ENCODE peak calls at places on chromosomes 11 and 22, in ten cellular contexts. D is cardiac muscle cell; G is A549; N is heart left ventricle; B is SJCRH30; X is kidney; F is CD8-positive, alpha-beta T cell; V is left lung; W is endodermal cell; Q is body of pancreas. M is an unnamed sample. For H3K4me1, the result is how much of the 10 kb centered on the place peaks cover.

GRCh38 chr11:119806064-119806915 is 77.3 kb upstream of the NECTIN1 start:
- DNase-seq in X (no peak), W (no peak), D (no peak), B (no peak), Q (no peak), F (no peak), V (no peak), G (no peak), N (peak), M (no peak)

GRCh38 chr22:30198152-30198845 is 48.3 kb downstream of the LIF start:
- DNase-seq in N (no peak), D (no peak), B (no peak), Q (no peak), X (no peak), F (no peak), V (no peak), G (no peak), W (peak), M (no peak)

GRCh38 chr22:19843107-19843856 is 11.4 kb downstream of the GNB1L start:
- DNase-seq in D (no peak), V (no peak), Q (no peak), X (peak), G (no peak), B (no peak), W (no peak), N (no peak), F (no peak), M (no peak)

GRCh38 chr11:36231300-36231699 is 57.9 kb downstream of the COMMD9 start:
- DNase-seq in V (no peak), X (no peak), D (peak), B (no peak), Q (no peak), N (no peak), G (no peak), F (no peak), W (no peak), M (no peak)

GRCh38 chr22:47041201-47042115 is 279.0 kb downstream of the TBC1D22A start:
- DNase-seq in D (no peak), X (peak), G (no peak), V (no peak), N (peak), F (no peak), Q (no peak), B (no peak), W (no peak), M (no peak)

GRCh38 chr11:1942541-1943260 is 4.4 kb upstream of the MRPL23 start:
- DNase-seq in D (no peak), W (no peak), F (no peak), V (peak), Q (no peak), N (peak), B (no peak), G (no peak), X (peak), M (peak)

GRCh38 chr22:47786650-47787290 is 1024.3 kb downstream of the TBC1D22A start:
- DNase-seq in B (no peak), D (no peak), Q (no peak), N (no peak), F (no peak), V (no peak), X (no peak), G (no peak), W (peak), M (no peak)

GRCh38 chr11:71255323-71255722 is 2.9 kb upstream of the SHANK2 start:
- DNase-seq in G (no peak), B (no peak), W (no peak), D (no peak), N (no peak), F (no peak), Q (peak), V (peak), X (no peak), M (no peak)

GRCh38 chr11:74025467-74026166 is 16.7 kb upstream of the UCP3 start:
- DNase-seq in W (no peak), V (no peak), X (no peak), D (no peak), Q (no peak), N (no peak), B (no peak), F (no peak), G (no peak), M (no peak)

GRCh38 chr11:11535611-11536010 is 86.2 kb downstream of the GALNT18 start:
- DNase-seq in G (no peak), V (no peak), D (no peak), W (peak), Q (no peak), B (peak), N (peak), X (no peak), F (no peak), M (no peak)

GRCh38 chr11:11537871-11538270 is 83.9 kb downstream of the GALNT18 start:
- DNase-seq in N (no peak), D (no peak), F (no peak), X (no peak), G (no peak), B (no peak), V (no peak), W (no peak), Q (no peak), M (no peak)

GRCh38 chr11:11538277-11538960 is 83.4 kb downstream of the GALNT18 start:
- DNase-seq in D (no peak), N (peak), W (no peak), F (no peak), V (no peak), Q (peak), X (peak), B (peak), G (no peak), M (peak)

GRCh38 chr11:11536650-11537049 is 85.2 kb downstream of the GALNT18 start:
- DNase-seq in V (no peak), X (no peak), N (no peak), G (no peak), F (no peak), B (no peak), D (no peak), W (no peak), Q (no peak), M (no peak)

GRCh38 chr11:11537372-11537771 is 84.4 kb downstream of the GALNT18 start:
- DNase-seq in D (no peak), W (no peak), G (no peak), N (no peak), V (no peak), Q (no peak), F (no peak), X (no peak), B (no peak), M (no peak)
- H3K27ac ChIP-seq in D (no peak), W (no peak), G (no peak), N (peak), V (no peak), Q (no peak), F (no peak), X (no peak), B (no peak), M (peak)

GRCh38 chr11:8209208-8209807 is 40.5 kb upstream of the RIC3 start:
- DNase-seq in Q (peak), D (no peak), X (no peak), G (no peak), F (no peak), B (no peak), V (no peak), W (peak), N (peak), M (no peak)
- H3K4me3 ChIP-seq in Q (no peak), D (no peak), X (no peak), G (no peak), F (no peak), B (no peak), V (no peak), W (no peak), N (no peak), M (no peak)

GRCh38 chr11:31815743-31816466 is 4.8 kb upstream of the PAX6 start:
- DNase-seq in Q (no peak), N (no peak), W (peak), F (no peak), X (no peak), B (no peak), V (no peak), G (no peak), D (no peak), M (no peak)

GRCh38 chr11:31817621-31818493 is 6.7 kb upstream of the PAX6 start:
- DNase-seq in B (no peak), D (no peak), N (no peak), G (no peak), X (peak), Q (peak), W (peak), F (no peak), V (no peak), M (no peak)

GRCh38 chr11:31816467-31817053 is 5.4 kb upstream of the PAX6 start:
- DNase-seq in N (no peak), Q (no peak), V (no peak), D (no peak), G (no peak), X (no peak), B (no peak), W (peak), F (no peak), M (no peak)

GRCh38 chr11:31818874-31819331 is 7.8 kb upstream of the PAX6 start:
- DNase-seq in B (no peak), G (no peak), Q (no peak), F (no peak), V (no peak), D (no peak), W (peak), N (no peak), X (peak), M (no peak)

DNA sequence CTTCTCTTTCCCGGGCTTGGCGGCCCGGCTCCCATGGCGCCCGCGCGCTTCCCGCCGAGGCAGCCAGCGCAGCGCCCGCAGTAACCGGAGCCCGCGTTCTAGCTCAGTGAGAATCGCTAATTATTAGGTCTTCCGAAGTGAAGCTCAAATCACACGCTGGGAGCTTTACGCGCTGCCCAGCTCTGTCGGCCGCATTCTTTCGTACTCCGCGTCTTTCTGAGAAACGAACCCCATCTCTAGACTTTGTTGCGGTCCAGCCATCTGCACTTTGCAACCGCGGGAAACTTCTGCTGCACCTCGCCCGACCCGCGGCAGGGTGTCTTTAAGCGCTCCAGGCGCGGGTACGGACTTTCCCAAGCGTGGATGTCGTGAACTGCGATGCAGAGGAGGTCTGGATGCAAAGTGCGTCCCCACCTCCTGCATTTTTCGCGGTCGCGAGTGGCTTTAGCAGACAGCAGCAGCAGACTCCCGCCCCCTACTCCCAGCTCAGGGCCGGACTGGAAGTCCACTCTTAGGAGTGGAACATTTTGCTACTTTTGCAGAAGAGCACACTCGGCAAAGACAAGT is 6.0 kb upstream of the PAX6 start:
- DNase-seq in B (no peak), N (no peak), G (no peak), X (no peak), W (peak), Q (no peak), V (no peak), D (no peak), F (no peak), M (no peak)
- H3K4me1 ChIP-seq in B (under half), N (under half), G (under half), X (under half), W (under half), Q (half or more), V (under half), D (under half), F (half or more), M (under half)

GRCh38 chr11:61176446-61176845 is 15.2 kb upstream of the VPS37C start:
- DNase-seq in G (no peak), N (no peak), Q (no peak), B (no peak), W (no peak), V (no peak), D (no peak), X (no peak), F (no peak), M (no peak)
- H3K27ac ChIP-seq in G (no peak), N (no peak), Q (no peak), B (no peak), W (no peak), V (no peak), D (no peak), X (no peak), F (no peak), M (no peak)

DNA sequence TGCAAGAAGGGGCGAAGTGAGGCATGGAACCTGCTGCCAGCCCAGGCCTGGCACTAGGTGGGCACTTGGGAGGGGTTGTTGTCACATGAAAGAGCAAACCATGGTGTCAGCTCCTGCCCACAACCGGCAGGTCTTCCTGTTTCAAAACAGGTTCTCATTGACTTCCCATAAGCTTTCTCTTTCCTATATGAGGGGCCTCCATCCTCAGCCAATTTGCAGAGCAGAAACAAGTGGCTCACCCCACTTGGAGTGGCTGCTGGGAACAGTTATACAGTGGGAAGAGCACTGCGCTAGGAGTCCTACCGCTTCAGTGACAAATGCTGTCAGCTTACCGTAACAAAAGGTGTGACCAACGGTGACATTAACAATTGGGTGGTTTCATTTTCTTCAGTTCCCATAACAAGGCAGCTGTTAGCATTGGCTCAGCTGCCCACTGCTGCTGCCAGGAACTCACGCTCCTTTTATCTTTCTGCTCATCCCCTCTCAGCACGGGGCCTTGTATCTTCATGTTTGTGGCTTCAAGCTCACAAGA is 10.2 kb upstream of the SSTR3 start:
- DNase-seq in V (no peak), G (no peak), W (no peak), X (no peak), F (no peak), Q (no peak), B (no peak), D (no peak), N (no peak), M (no peak)
- H3K4me3 ChIP-seq in V (no peak), G (no peak), W (no peak), X (no peak), F (peak), Q (no peak), B (no peak), D (no peak), N (no peak), M (no peak)

DNA sequence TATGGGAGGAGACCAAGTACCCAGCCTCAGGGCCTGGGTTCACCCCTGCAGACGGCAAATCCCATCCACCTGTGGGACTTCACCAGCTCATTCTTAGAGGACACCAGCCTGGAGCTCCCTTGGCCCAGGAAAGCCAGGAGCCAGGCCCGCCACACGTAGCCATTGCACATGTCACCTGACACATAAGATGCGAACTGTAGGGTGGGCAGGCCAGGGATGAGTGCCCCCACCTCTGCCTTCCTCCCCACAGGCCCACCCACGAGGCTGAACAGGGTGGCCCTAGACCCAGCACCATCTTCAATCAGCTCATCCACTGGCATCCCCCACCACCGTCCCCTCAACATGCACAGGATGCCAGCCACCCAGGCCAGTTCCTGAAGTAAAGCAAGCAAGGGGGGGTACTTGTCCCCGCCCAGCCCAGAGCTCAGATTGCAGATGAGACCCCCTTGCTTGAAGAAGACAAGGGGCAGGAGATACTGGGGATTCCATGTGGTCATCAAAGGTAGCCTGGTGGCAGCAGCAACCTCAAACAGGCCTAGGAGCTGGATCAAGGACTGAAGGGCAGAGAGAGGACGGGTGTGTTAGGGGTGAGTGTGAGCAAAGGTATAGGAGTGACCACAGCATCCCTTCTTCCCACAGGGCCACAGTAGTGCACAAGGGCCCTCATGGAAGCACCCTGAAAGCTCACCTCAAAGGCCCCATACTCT is 45.6 kb downstream of the IGLL5 start:
- DNase-seq in G (no peak), X (peak), N (peak), W (no peak), Q (no peak), V (no peak), F (no peak), D (no peak), B (no peak), M (no peak)
- H3K4me1 ChIP-seq in G (under half), X (under half), N (under half), W (under half), Q (under half), V (under half), F (under half), D (under half), B (under half), M (under half)

GRCh38 chr11:118608268-118609214 is 1.1 kb downstream of the PHLDB1 start:
- DNase-seq in F (peak), G (peak), D (peak), X (peak), W (peak), N (peak), B (peak), V (peak), Q (peak), M (peak)
- H3K27ac ChIP-seq in F (peak), G (peak), D (no peak), X (peak), W (no peak), N (peak), B (peak), V (peak), Q (peak), M (peak)

M was measured in psoas muscle.